ENCODE peak calls at places on chromosomes 5 and 9, in seven cellular contexts. F is PC-3, D is fibroblast of pulmonary artery, N is progenitor cell of endocrine pancreas, U is AG04449, P is brain microvascular endothelial cell, K is cardiac fibroblast. Z is an unnamed sample.

GRCh38 chr9:36623280-36623679 is 50.6 kb downstream of the MELK start:
- DNase-seq in F (peak; percentile 1), D (peak; percentile 35), N (no peak), U (no peak), P (peak; percentile 12), K (peak; percentile 22), Z (no peak)

GRCh38 chr5:157459715-157460599 is at the start of gene NIPAL4:
- DNase-seq in F (no peak), D (no peak), N (no peak), U (no peak), P (no peak), K (no peak), Z (no peak)

GRCh38 chr5:79834420-79835219 is 145.0 kb downstream of the CMYA5 start:
- DNase-seq in F (no peak), D (no peak), N (no peak), U (no peak), P (no peak), K (no peak), Z (no peak)

GRCh38 chr5:173890195-173890951 is 2.2 kb downstream of the CPEB4 start:
- DNase-seq in F (peak; percentile 42), D (peak; percentile 55), N (no peak), U (no peak), P (no peak), K (peak; percentile 51), Z (no peak)

GRCh38 chr5:168681556-168682183 is 102.5 kb upstream of the PANK3 start:
- DNase-seq in F (no peak), D (peak; percentile 80), N (no peak), U (no peak), P (peak; percentile 52), K (peak; percentile 94), Z (no peak)

GRCh38 chr9:107215381-107215780 is 67.7 kb upstream of the RAD23B start:
- DNase-seq in F (peak; percentile 23), D (peak; percentile 29), N (no peak), U (no peak), P (peak; percentile 65), K (peak; percentile 19), Z (no peak)

GRCh38 chr9:27726244-27727141 is 153.2 kb upstream of the C9orf72 start:
- DNase-seq in F (peak; percentile 77), D (peak; percentile 86), N (peak; percentile 54), U (peak; percentile 2), P (peak; percentile 75), K (peak; percentile 75), Z (no peak)

GRCh38 chr5:56175028-56175427 is 58.1 kb downstream of the ANKRD55 start:
- DNase-seq in F (no peak), D (peak; percentile 39), N (no peak), U (no peak), P (no peak), K (peak; percentile 47), Z (no peak)

GRCh38 chr5:134526483-134527155 is 1.1 kb downstream of the JADE2 start:
- DNase-seq in F (peak; percentile 72), D (no peak), N (peak; percentile 46), U (no peak), P (no peak), K (no peak), Z (peak; percentile 34)

GRCh38 chr5:142758803-142759145 is 11.4 kb upstream of the ARHGAP26 start:
- DNase-seq in F (no peak), D (no peak), N (no peak), U (no peak), P (no peak), K (no peak), Z (no peak)

GRCh38 chr9:128484686-128485413 is 19.7 kb upstream of the GLE1 start:
- DNase-seq in F (no peak), D (no peak), N (no peak), U (no peak), P (no peak), K (no peak), Z (no peak)

GRCh38 chr5:126138475-126139005 is 284.7 kb upstream of the GRAMD2B start:
- DNase-seq in F (peak; percentile 23), D (peak; percentile 18), N (no peak), U (no peak), P (peak; percentile 19), K (peak; percentile 38), Z (no peak)

GRCh38 chr9:135039266-135039870 is 48.1 kb upstream of the OLFM1 start:
- DNase-seq in F (no peak), D (no peak), N (no peak), U (no peak), P (no peak), K (no peak), Z (no peak)

GRCh38 chr5:16406630-16407029 is 59.0 kb downstream of the ZNF622 start:
- DNase-seq in F (peak; percentile 40), D (no peak), N (no peak), U (no peak), P (no peak), K (no peak), Z (no peak)

GRCh38 chr9:75885652-75886051 is 4.8 kb upstream of the PCSK5 start:
- DNase-seq in F (no peak), D (no peak), N (no peak), U (no peak), P (no peak), K (no peak), Z (no peak)

GRCh38 chr5:100026601-100027000 is 508.6 kb upstream of the FAM174A start:
- DNase-seq in F (no peak), D (no peak), N (no peak), U (no peak), P (no peak), K (no peak), Z (no peak)

GRCh38 chr5:13831236-13831810 is 113.2 kb downstream of the DNAH5 start:
- DNase-seq in F (peak; percentile 72), D (no peak), N (no peak), U (no peak), P (no peak), K (no peak), Z (no peak)

GRCh38 chr9:694499-695154 is 146.9 kb upstream of the DMRT1 start:
- DNase-seq in F (peak; percentile 91), D (peak; percentile 86), N (no peak), U (peak; percentile 69), P (peak; percentile 92), K (peak; percentile 77), Z (no peak)

GRCh38 chr5:167726641-167727040 is 564.8 kb upstream of the WWC1 start:
- DNase-seq in F (no peak), D (no peak), N (no peak), U (no peak), P (no peak), K (no peak), Z (no peak)

GRCh38 chr5:157384971-157385709 is 74.9 kb upstream of the NIPAL4 start:
- DNase-seq in F (peak; percentile 98), D (peak; percentile 95), N (no peak), U (peak; percentile 100), P (peak; percentile 99), K (peak; percentile 94), Z (no peak)

GRCh38 chr5:29051509-29051908 is 2013.1 kb upstream of the CDH9 start:
- DNase-seq in F (no peak), D (no peak), N (no peak), U (no peak), P (no peak), K (no peak), Z (no peak)

GRCh38 chr5:4411664-4412063 is 728.5 kb upstream of the ADAMTS16 start:
- DNase-seq in F (no peak), D (no peak), N (no peak), U (no peak), P (no peak), K (no peak), Z (no peak)

GRCh38 chr5:21834863-21835262 is 1018.3 kb downstream of the CDH12 start:
- DNase-seq in F (no peak), D (no peak), N (no peak), U (no peak), P (no peak), K (no peak), Z (no peak)

GRCh38 chr9:3507395-3508077 is 18.3 kb downstream of the RFX3 start:
- DNase-seq in F (no peak), D (no peak), N (no peak), U (no peak), P (no peak), K (no peak), Z (no peak)

GRCh38 chr5:141084487-141084989 is 9.9 kb upstream of the PCDHB2 start:
- DNase-seq in F (peak; percentile 47), D (peak; percentile 46), N (no peak), U (no peak), P (peak; percentile 12), K (peak; percentile 34), Z (no peak)
- TF ChIP-seq CTCF in F (peak; percentile 58), D (peak; percentile 40), N (peak; percentile 68), U (peak; percentile 14), P (peak; percentile 23), K (peak; percentile 61), Z (no peak)

DNA sequence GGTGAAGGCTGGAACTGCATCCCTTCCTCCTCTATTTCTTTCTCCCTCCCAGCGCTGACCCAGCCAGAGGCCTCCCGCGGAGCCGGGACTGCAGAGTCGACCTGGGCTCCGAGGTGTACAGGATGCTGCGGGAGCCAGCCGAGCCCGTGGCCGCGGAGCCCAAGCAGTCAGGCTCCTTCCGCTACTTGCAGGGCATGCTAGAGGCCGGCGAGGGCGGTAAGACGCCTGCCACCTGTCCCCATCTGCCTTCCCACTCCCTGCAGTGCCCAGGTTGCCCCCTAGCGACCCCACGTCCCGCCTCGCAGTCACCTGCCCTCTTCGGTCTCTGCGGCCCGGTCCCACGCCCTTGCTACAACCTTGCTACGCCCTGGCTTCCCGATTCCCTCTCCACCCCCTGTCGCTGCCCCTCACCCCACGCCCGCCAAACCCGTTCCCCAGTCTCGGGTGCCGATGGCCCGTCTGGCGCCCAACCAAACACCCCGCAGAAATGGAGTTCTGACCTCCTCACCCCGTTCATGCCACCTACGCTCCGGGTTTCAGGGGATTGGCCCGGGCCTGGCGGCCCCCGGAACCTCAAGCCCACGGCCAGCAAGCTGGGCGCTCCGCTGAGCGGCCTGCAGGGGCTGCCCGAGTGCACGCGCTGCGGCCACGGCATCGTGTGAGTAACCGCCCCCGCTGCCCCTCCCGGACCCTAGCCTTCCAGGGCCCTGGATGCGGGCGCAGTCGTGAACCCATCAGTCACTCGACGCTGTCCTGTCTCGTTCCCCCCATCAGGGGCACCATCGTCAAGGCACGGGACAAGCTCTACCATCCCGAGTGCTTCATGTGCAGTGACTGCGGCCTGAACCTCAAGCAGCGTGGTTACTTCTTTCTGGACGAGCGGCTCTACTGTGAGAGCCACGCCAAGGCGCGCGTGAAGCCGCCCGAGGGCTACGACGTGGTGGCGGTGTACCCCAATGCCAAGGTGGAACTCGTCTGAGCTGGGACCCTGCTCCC is 14.1 kb downstream of the PDLIM4 start:
- DNase-seq in F (no peak), D (no peak), N (no peak), U (no peak), P (no peak), K (no peak), Z (no peak)
- TF ChIP-seq CTCF in F (no peak), D (no peak), N (no peak), U (no peak), P (no peak), K (no peak), Z (no peak)

DNA sequence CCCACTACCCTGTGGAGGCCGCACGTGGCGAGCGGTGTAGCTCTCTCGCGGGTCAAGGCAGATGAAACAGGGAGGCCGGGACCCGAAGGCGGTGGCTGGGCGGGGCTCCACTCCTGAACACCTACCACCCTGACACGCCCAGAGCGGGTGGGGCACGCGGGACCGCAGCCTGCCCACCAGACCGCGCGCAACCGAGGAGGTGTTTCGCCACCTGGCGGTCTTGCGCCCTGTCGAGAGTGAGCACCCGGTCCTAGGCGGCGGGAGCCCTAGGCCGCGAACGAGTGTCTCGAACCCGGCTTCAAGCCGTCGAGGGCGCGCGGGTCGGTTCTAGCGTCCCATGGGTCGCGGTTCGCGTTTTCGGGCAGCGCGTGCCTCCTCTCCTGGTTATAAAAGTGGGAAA is 2.2 kb upstream of the EXOSC3 start:
- DNase-seq in F (no peak), D (no peak), N (no peak), U (no peak), P (no peak), K (no peak), Z (no peak)
- TF ChIP-seq CTCF in F (no peak), D (no peak), N (no peak), U (no peak), P (no peak), K (no peak), Z (no peak)

GRCh38 chr5:140998921-140999410 is 32.7 kb downstream of the PCDHAC2 start:
- DNase-seq in F (no peak), D (no peak), N (no peak), U (no peak), P (no peak), K (no peak), Z (no peak)
- TF ChIP-seq CTCF in F (no peak), D (no peak), N (no peak), U (no peak), P (no peak), K (no peak), Z (no peak)

Z was measured in omental fat pad.